ENCODE peak calls at places on chromosomes 4 and X, in seven cellular contexts. H is Karpas-422; J is stomach; B is tibial nerve; F is SK-N-SH; A is A549; O is CD4-positive, CD25-positive, alpha-beta regulatory T cell. V is an unnamed sample.

GRCh38 chr4:154366956-154367355 is 124.6 kb downstream of the DCHS2 start:
- DNase-seq in H (no peak), J (no peak), B (no peak), F (no peak), A (no peak), O (no peak), V (no peak)

GRCh38 chr4:126558596-126558995 is 1074.2 kb upstream of the INTU start:
- DNase-seq in H (no peak), J (no peak), B (no peak), F (no peak), A (no peak), O (no peak), V (no peak)

GRCh38 chrX:130296743-130297142 is 28.0 kb upstream of the ZNF280C start:
- DNase-seq in H (no peak), J (no peak), B (no peak), F (no peak), A (no peak), O (no peak), V (no peak)

GRCh38 chrX:110210417-110211139 is 107.3 kb downstream of the AMMECR1 start:
- DNase-seq in H (no peak), J (no peak), B (no peak), F (no peak), A (peak), O (no peak), V (no peak)

GRCh38 chrX:69238153-69238959 is 73.1 kb upstream of the PJA1 start:
- DNase-seq in H (no peak), J (no peak), B (no peak), F (peak), A (no peak), O (no peak), V (no peak)

GRCh38 chr4:25106363-25107151 is 53.7 kb downstream of the SEPSECS start:
- DNase-seq in H (no peak), J (no peak), B (no peak), F (no peak), A (no peak), O (no peak), V (no peak)

GRCh38 chr4:188372856-188373255 is 233.6 kb downstream of the TRIML1 start:
- DNase-seq in H (no peak), J (no peak), B (no peak), F (no peak), A (peak), O (no peak), V (no peak)

GRCh38 chr4:16844796-16845586 is 53.5 kb downstream of the LDB2 start:
- DNase-seq in H (no peak), J (no peak), B (no peak), F (no peak), A (no peak), O (no peak), V (no peak)

GRCh38 chr4:170083546-170083945 is 6.2 kb downstream of the AADAT start:
- DNase-seq in H (no peak), J (no peak), B (no peak), F (no peak), A (no peak), O (no peak), V (no peak)

GRCh38 chr4:74670583-74670982 is 123.7 kb downstream of the BTC start:
- DNase-seq in H (no peak), J (no peak), B (no peak), F (no peak), A (peak), O (no peak), V (no peak)

GRCh38 chr4:74667944-74668343 is 126.4 kb downstream of the BTC start:
- DNase-seq in H (no peak), J (no peak), B (no peak), F (no peak), A (no peak), O (no peak), V (no peak)

GRCh38 chr4:74671074-74671698 is 123.1 kb downstream of the BTC start:
- DNase-seq in H (peak), J (peak), B (no peak), F (peak), A (peak), O (peak), V (peak)

GRCh38 chr4:74667438-74667837 is 126.9 kb downstream of the BTC start:
- DNase-seq in H (no peak), J (no peak), B (no peak), F (no peak), A (no peak), O (no peak), V (no peak)

DNA sequence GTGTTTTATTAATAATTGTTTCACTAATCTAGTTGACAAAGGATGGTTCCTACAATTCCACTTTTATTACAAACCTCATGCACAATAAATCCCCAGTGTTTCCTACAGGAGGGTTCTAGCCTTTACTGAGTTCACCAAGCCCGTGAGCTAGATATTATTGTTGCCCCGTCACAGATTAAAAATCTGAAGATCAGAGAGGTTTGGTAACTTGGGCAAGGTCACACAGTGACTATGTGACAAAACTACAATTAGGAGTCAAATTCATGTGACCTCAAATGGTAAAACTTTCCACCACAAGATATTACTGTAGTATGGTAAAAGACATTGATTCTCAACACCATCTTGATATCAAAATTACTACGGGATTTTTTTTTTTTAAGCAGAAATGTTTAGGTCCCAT is 124.6 kb downstream of the BTC start:
- DNase-seq in H (no peak), J (no peak), B (no peak), F (no peak), A (no peak), O (no peak), V (no peak)
- H3K27ac ChIP-seq in H (no peak), J (no peak), B (no peak), F (no peak), A (peak), O (no peak), V (no peak)

GRCh38 chr4:123352966-123353365 is 43.6 kb upstream of the SPRY1 start:
- DNase-seq in H (no peak), J (no peak), B (no peak), F (no peak), A (no peak), O (no peak), V (no peak)
- H3K4me3 ChIP-seq in H (no peak), J (no peak), B (no peak), F (no peak), A (no peak), O (no peak), V (no peak)

GRCh38 chr4:104493071-104493831 is 1.4 kb downstream of the CXXC4 start:
- DNase-seq in H (no peak), J (no peak), B (no peak), F (peak), A (no peak), O (no peak), V (no peak)
- H3K27ac ChIP-seq in H (no peak), J (no peak), B (no peak), F (no peak), A (no peak), O (no peak), V (no peak)

GRCh38 chr4:53362093-53362492 is 3.8 kb downstream of the SCFD2 start:
- DNase-seq in H (no peak), J (no peak), B (no peak), F (no peak), A (no peak), O (no peak), V (no peak)
- H3K4me3 ChIP-seq in H (peak), J (no peak), B (no peak), F (no peak), A (no peak), O (no peak), V (no peak)

DNA sequence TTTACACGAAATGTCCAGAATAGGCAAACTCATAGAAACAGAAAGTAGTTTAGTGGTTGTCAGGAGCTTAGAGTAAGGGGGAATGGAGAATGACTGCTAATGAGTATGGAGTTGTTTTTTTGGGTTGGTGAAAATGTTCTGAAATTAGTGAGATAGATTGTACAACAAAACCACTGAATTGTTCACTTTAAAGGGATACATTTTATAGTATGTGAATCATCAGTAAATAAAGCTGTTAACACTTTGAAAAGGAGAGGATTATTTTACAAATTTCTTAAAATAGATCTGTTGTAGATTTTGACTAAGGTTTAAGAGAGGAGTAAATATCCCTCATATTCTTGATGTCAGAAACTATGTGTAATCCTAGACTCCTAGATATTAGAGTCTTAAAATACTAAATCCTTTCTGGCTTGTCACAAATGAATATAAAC is 82.7 kb downstream of the RAPGEF2 start:
- DNase-seq in H (no peak), J (no peak), B (no peak), F (no peak), A (no peak), O (no peak), V (no peak)
- H3K27ac ChIP-seq in H (no peak), J (no peak), B (no peak), F (no peak), A (no peak), O (no peak), V (no peak)

GRCh38 chr4:140567722-140568121 is 1.0 kb downstream of the UCP1 start:
- DNase-seq in H (no peak), J (no peak), B (no peak), F (peak), A (no peak), O (no peak), V (no peak)
- H3K4me3 ChIP-seq in H (no peak), J (peak), B (peak), F (no peak), A (no peak), O (no peak), V (no peak)

GRCh38 chr4:165464338-165464737 is 85.5 kb downstream of the CPE start:
- DNase-seq in H (no peak), J (no peak), B (no peak), F (no peak), A (no peak), O (no peak), V (no peak)

GRCh38 chr4:165464813-165465381 is 86.1 kb downstream of the CPE start:
- DNase-seq in H (peak), J (no peak), B (no peak), F (peak), A (peak), O (peak), V (no peak)

GRCh38 chr4:165461176-165461835 is 82.5 kb downstream of the CPE start:
- DNase-seq in H (no peak), J (no peak), B (no peak), F (no peak), A (no peak), O (no peak), V (no peak)

GRCh38 chr4:165458451-165458850 is 79.6 kb downstream of the CPE start:
- DNase-seq in H (no peak), J (no peak), B (no peak), F (no peak), A (no peak), O (no peak), V (no peak)

GRCh38 chr4:165462009-165462408 is 83.2 kb downstream of the CPE start:
- DNase-seq in H (no peak), J (no peak), B (no peak), F (no peak), A (no peak), O (no peak), V (no peak)
- H3K27ac ChIP-seq in H (no peak), J (no peak), B (no peak), F (no peak), A (no peak), O (no peak), V (no peak)

V was measured in lung.